ENCODE peak calls at places on chromosomes 13 and 19, in seven cellular contexts. E is transverse colon, A is lower lobe of right lung, U is AG04450, L is choroid plexus epithelial cell, B is mucosa of descending colon, N is DND-41. G is an unnamed sample.

GRCh38 chr19:16771618-16772017 is 52.0 kb downstream of the NWD1 start:
- DNase-seq in B (peak; percentile 93), U (peak; percentile 58), A (peak; percentile 74), L (peak; percentile 88), E (peak; percentile 82), N (peak; percentile 82), G (peak; percentile 84)

GRCh38 chr13:110334841-110335490 is 27.9 kb downstream of the COL4A2 start:
- DNase-seq in U (no peak), B (no peak), L (peak; percentile 92), N (no peak), A (no peak), E (no peak), G (no peak)

GRCh38 chr19:47157455-47158321 is 27.1 kb downstream of the SAE1 start:
- DNase-seq in E (peak; percentile 64), A (no peak), B (peak; percentile 77), U (peak; percentile 50), N (peak; percentile 74), L (peak; percentile 79), G (peak; percentile 54)

GRCh38 chr19:8257052-8257443 is 47.9 kb downstream of the CERS4 start:
- DNase-seq in L (no peak), A (no peak), E (no peak), B (peak; percentile 16), N (peak; percentile 32), U (no peak), G (no peak)

GRCh38 chr19:17504030-17504429 is 7.4 kb upstream of the PGLS start:
- DNase-seq in N (no peak), A (no peak), U (no peak), L (peak; percentile 50), B (no peak), E (no peak), G (no peak)

GRCh38 chr19:35040474-35040825 is 1.1 kb upstream of the HPN start:
- DNase-seq in L (no peak), U (no peak), E (no peak), N (no peak), B (no peak), A (no peak), G (no peak)

GRCh38 chr19:50658438-50659317 is 9.4 kb downstream of the C19orf81 start:
- DNase-seq in U (no peak), L (peak; percentile 24), A (peak; percentile 82), E (peak; percentile 39), B (peak; percentile 36), N (peak; percentile 79), G (peak; percentile 30)

GRCh38 chr13:95630593-95630992 is 13.9 kb downstream of the DZIP1 start:
- DNase-seq in A (no peak), U (no peak), E (no peak), L (no peak), B (no peak), N (no peak), G (no peak)

GRCh38 chr13:51801631-51802099 is 2.3 kb downstream of the DHRS12 start:
- DNase-seq in U (no peak), E (peak; percentile 87), A (peak; percentile 90), L (no peak), N (no peak), B (peak; percentile 88), G (peak; percentile 89)

GRCh38 chr19:40445945-40446784 is 2.0 kb upstream of the SERTAD3 start:
- DNase-seq in E (peak; percentile 60), L (peak; percentile 24), N (no peak), U (no peak), B (peak; percentile 80), A (no peak), G (no peak)

GRCh38 chr19:34067861-34068271 is 104.4 kb upstream of the LSM14A start:
- DNase-seq in E (no peak), A (no peak), L (no peak), N (no peak), U (no peak), B (no peak), G (no peak)

GRCh38 chr13:35700661-35701060 is 224.2 kb upstream of the MAB21L1 start:
- DNase-seq in L (peak; percentile 28), N (no peak), U (no peak), E (no peak), B (no peak), A (no peak), G (no peak)

GRCh38 chr19:16325161-16325527 is 518 bp downstream of the KLF2 start:
- DNase-seq in B (peak; percentile 49), A (peak; percentile 76), N (no peak), E (peak; percentile 39), L (no peak), U (no peak), G (peak; percentile 59)

GRCh38 chr13:29936051-29936813 is 85.8 kb upstream of the UBL3 start:
- DNase-seq in L (no peak), N (no peak), U (no peak), A (peak; percentile 51), B (no peak), E (no peak), G (no peak)

GRCh38 chr13:29436291-29436690 is 159.2 kb downstream of the SLC7A1 start:
- DNase-seq in B (no peak), N (no peak), U (no peak), L (peak; percentile 65), A (no peak), E (no peak), G (no peak)

GRCh38 chr13:74869846-74870245 is 612.1 kb downstream of the TBC1D4 start:
- DNase-seq in A (no peak), U (no peak), N (no peak), B (no peak), E (no peak), L (peak; percentile 62), G (no peak)

GRCh38 chr13:104641309-104641708 is 1575.1 kb upstream of the SLC10A2 start:
- DNase-seq in B (no peak), E (no peak), A (no peak), L (peak; percentile 47), N (no peak), U (no peak), G (no peak)

DNA sequence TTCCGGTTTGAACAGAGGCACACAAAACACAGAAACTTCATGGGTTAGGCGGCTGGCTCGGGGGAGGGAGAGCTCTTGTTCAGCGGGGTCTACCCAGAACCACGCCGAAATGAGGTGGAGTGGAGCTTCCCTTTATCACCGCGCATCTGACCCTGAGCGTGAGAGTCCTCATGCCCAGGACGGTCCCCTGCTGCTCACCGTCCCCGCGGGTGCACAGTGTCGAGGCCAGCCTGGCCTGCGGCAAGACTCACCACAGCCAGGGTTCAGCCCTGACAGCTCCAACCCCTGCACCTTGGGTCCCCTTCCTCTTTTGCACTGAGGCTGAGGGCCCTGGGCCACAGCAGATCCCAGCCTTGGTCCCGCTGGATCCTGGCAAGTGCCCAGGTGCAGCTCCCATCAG is 169.4 kb downstream of the URI1 start:
- DNase-seq in U (no peak), B (no peak), L (no peak), E (no peak), N (no peak), A (no peak), G (no peak)
- H3K4me3 ChIP-seq in U (no peak overlapping the region), B (no peak overlapping the region), L (no peak overlapping the region), E (no peak overlapping the region), N (no peak overlapping the region), A (no peak overlapping the region), G (no peak overlapping the region)

DNA sequence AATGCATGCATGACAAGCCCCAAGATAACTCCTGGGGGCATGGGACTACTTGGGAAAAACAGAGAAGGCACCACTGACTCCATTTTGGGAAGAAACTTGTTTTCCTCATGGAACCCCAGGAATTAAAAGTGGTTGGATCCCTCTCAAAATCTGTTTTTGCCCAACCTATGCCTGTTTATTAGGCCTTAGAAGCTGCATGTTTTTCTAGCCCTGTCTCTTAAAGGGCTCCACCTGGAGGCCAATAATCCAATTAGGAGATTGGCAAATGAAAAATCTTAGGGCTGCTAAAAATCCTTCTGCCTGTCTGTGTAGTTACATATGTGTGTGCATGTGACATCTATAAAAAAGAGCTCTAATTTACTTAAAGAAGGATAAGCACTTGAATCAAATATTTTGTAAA is 26.9 kb downstream of the MED4 start:
- DNase-seq in N (no peak), B (no peak), E (no peak), A (no peak), L (no peak), U (no peak), G (no peak)
- TF ChIP-seq CTCF in N (peak; percentile 10), B (no peak), E (no peak), A (no peak), L (peak; percentile 7), U (no peak), G (no peak)

DNA sequence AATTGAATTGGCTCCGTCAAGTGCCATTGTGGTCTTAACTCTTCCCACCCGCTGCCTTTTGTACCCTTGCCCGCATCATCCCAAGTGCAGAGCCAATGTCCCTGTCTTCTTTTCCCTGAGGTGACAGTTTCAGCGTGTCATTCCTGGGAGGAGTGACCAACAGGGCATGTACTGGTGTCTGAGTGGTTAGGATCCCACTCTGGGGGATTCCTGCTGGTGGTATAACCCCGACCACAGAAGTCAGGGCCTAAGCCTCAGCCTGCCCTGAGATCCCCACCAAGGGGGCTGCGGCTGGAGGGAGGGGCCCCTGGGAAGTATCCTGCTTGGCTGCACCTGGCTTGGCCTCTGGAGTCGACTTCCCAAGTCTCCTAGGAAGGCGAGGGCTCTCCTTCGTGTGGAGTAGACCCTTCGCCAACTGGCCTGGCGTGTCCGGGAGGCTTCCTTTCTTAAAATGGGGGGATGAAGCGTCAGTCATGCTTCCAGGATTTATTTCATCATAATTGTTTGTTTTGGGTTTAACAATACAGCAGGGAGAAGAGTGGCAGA is 40.6 kb downstream of the NFIX start:
- DNase-seq in E (no peak), A (no peak), N (no peak), U (no peak), L (no peak), B (no peak), G (no peak)
- H3K4me3 ChIP-seq in E (no peak overlapping the region), A (no peak overlapping the region), N (no peak overlapping the region), U (no peak overlapping the region), L (no peak overlapping the region), B (no peak overlapping the region), G (no peak overlapping the region)

GRCh38 chr19:1469936-1470863 is 8.8 kb downstream of the C19orf25 start:
- DNase-seq in N (peak; percentile 88), L (peak; percentile 25), E (peak; percentile 67), B (peak; percentile 73), A (peak; percentile 64), U (no peak), G (peak; percentile 74)

GRCh38 chr19:1472227-1473055 is 6.6 kb downstream of the C19orf25 start:
- DNase-seq in L (no peak), B (no peak), A (peak; percentile 46), N (no peak), U (no peak), E (no peak), G (no peak)

GRCh38 chr19:1470864-1471513 is 8.0 kb downstream of the C19orf25 start:
- DNase-seq in B (peak; percentile 38), E (no peak), L (no peak), A (no peak), U (no peak), N (no peak), G (no peak)

GRCh38 chr19:1473056-1473400 is 6.0 kb downstream of the C19orf25 start:
- DNase-seq in B (no peak), E (no peak), U (no peak), N (no peak), A (no peak), L (no peak), G (no peak)

DNA sequence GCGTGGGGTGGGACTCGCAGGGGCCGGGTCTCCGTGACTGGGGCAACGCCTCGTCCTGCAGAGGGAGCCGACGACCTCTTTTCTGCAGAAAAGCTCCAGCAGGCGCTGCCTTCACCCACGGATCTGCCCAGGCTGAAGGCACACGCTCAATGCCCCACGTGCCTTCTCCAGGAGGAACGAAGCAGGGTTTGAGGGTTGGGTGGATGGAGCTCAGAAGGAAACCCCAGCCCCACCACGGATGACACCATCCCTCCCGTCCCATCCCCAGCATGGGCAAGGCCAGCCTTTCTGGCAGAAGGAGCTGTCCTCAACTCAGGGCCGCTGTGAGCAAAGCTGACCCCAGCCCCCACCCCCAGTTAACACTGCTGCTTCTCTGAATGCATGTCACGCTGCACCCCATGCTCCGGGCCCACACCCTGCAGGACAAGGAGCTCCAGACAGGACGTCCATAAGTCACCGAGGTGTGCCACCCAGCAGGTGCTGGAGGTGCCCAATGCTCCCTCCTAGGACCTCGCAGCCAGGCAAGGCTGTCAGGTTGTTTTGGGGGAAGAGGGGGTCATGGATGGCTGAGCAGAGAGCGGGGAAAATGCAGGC is 7.4 kb downstream of the C19orf25 start:
- DNase-seq in E (no peak), N (peak; percentile 43), A (peak; percentile 38), L (no peak), U (no peak), B (no peak), G (no peak)
- TF ChIP-seq CTCF in E (no peak), N (peak; percentile 43), A (no peak), L (peak; percentile 15), U (peak; percentile 22), B (no peak), G (no peak)

G was measured in Peyer's patch.